ENCODE peak calls at places on chromosome 18, in nine cellular contexts. One of them, this sample, is unnamed.

GRCh38 chr18:35581555-35582309 is at the start of gene GALNT1:
- DNase-seq in endodermal cell: peak
- DNase-seq in sigmoid colon: no peak
- DNase-seq in upper lobe of right lung: peak
- DNase-seq in transverse colon: no peak
- DNase-seq in Peyer's patch: peak
- DNase-seq in adrenal gland: peak
- DNase-seq in fibroblast of lung: no peak
- DNase-seq in brain microvascular endothelial cell: no peak
- DNase-seq in this sample: no peak

GRCh38 chr18:23135679-23136325 is 517 bp downstream of the CABLES1 start:
- DNase-seq in brain microvascular endothelial cell: no peak
- DNase-seq in transverse colon: peak
- DNase-seq in Peyer's patch: peak
- DNase-seq in adrenal gland: no peak
- DNase-seq in upper lobe of right lung: peak
- DNase-seq in sigmoid colon: no peak
- DNase-seq in fibroblast of lung: peak
- DNase-seq in endodermal cell: peak
- DNase-seq in this sample: no peak

GRCh38 chr18:48891721-48892120 is 59.0 kb downstream of the SMAD7 start:
- DNase-seq in endodermal cell: no peak
- DNase-seq in Peyer's patch: no peak
- DNase-seq in upper lobe of right lung: no peak
- DNase-seq in adrenal gland: no peak
- DNase-seq in fibroblast of lung: no peak
- DNase-seq in transverse colon: no peak
- DNase-seq in sigmoid colon: peak
- DNase-seq in brain microvascular endothelial cell: no peak
- DNase-seq in this sample: no peak

GRCh38 chr18:79582978-79583377 is 96.6 kb upstream of the CTDP1 start:
- DNase-seq in sigmoid colon: peak
- DNase-seq in upper lobe of right lung: no peak
- DNase-seq in transverse colon: no peak
- DNase-seq in Peyer's patch: peak
- DNase-seq in endodermal cell: peak
- DNase-seq in adrenal gland: no peak
- DNase-seq in brain microvascular endothelial cell: no peak
- DNase-seq in fibroblast of lung: no peak
- DNase-seq in this sample: no peak

GRCh38 chr18:9475643-9476580 is 599 bp downstream of the RALBP1 start:
- DNase-seq in brain microvascular endothelial cell: peak
- DNase-seq in upper lobe of right lung: peak
- DNase-seq in sigmoid colon: no peak
- DNase-seq in fibroblast of lung: peak
- DNase-seq in adrenal gland: peak
- DNase-seq in Peyer's patch: peak
- DNase-seq in transverse colon: no peak
- DNase-seq in endodermal cell: no peak
- DNase-seq in this sample: no peak

GRCh38 chr18:50857694-50858093 is 21.2 kb upstream of the ME2 start:
- DNase-seq in adrenal gland: no peak
- DNase-seq in fibroblast of lung: no peak
- DNase-seq in transverse colon: no peak
- DNase-seq in brain microvascular endothelial cell: no peak
- DNase-seq in upper lobe of right lung: no peak
- DNase-seq in Peyer's patch: no peak
- DNase-seq in endodermal cell: no peak
- DNase-seq in sigmoid colon: no peak
- DNase-seq in this sample: no peak

GRCh38 chr18:23138470-23138869 is 3.2 kb downstream of the CABLES1 start:
- DNase-seq in Peyer's patch: no peak
- DNase-seq in transverse colon: no peak
- DNase-seq in upper lobe of right lung: peak
- DNase-seq in fibroblast of lung: no peak
- DNase-seq in endodermal cell: no peak
- DNase-seq in adrenal gland: no peak
- DNase-seq in brain microvascular endothelial cell: no peak
- DNase-seq in sigmoid colon: no peak
- DNase-seq in this sample: no peak

GRCh38 chr18:38076346-38077053 is 510.9 kb upstream of the CELF4 start:
- DNase-seq in endodermal cell: no peak
- DNase-seq in sigmoid colon: no peak
- DNase-seq in transverse colon: no peak
- DNase-seq in upper lobe of right lung: no peak
- DNase-seq in Peyer's patch: no peak
- DNase-seq in fibroblast of lung: no peak
- DNase-seq in brain microvascular endothelial cell: no peak
- DNase-seq in adrenal gland: no peak
- DNase-seq in this sample: no peak

GRCh38 chr18:2545155-2545554 is 26.1 kb downstream of the METTL4 start:
- DNase-seq in sigmoid colon: no peak
- DNase-seq in upper lobe of right lung: no peak
- DNase-seq in fibroblast of lung: no peak
- DNase-seq in transverse colon: no peak
- DNase-seq in Peyer's patch: no peak
- DNase-seq in endodermal cell: no peak
- DNase-seq in adrenal gland: no peak
- DNase-seq in brain microvascular endothelial cell: no peak
- DNase-seq in this sample: no peak

GRCh38 chr18:2551425-2551824 is 19.9 kb downstream of the METTL4 start:
- DNase-seq in transverse colon: no peak
- DNase-seq in brain microvascular endothelial cell: no peak
- DNase-seq in Peyer's patch: no peak
- DNase-seq in fibroblast of lung: no peak
- DNase-seq in upper lobe of right lung: no peak
- DNase-seq in endodermal cell: no peak
- DNase-seq in adrenal gland: no peak
- DNase-seq in sigmoid colon: no peak
- DNase-seq in this sample: no peak

GRCh38 chr18:2549462-2549861 is 21.8 kb downstream of the METTL4 start:
- DNase-seq in endodermal cell: no peak
- DNase-seq in upper lobe of right lung: no peak
- DNase-seq in transverse colon: no peak
- DNase-seq in fibroblast of lung: no peak
- DNase-seq in Peyer's patch: no peak
- DNase-seq in brain microvascular endothelial cell: no peak
- DNase-seq in adrenal gland: no peak
- DNase-seq in sigmoid colon: no peak
- DNase-seq in this sample: no peak

DNA sequence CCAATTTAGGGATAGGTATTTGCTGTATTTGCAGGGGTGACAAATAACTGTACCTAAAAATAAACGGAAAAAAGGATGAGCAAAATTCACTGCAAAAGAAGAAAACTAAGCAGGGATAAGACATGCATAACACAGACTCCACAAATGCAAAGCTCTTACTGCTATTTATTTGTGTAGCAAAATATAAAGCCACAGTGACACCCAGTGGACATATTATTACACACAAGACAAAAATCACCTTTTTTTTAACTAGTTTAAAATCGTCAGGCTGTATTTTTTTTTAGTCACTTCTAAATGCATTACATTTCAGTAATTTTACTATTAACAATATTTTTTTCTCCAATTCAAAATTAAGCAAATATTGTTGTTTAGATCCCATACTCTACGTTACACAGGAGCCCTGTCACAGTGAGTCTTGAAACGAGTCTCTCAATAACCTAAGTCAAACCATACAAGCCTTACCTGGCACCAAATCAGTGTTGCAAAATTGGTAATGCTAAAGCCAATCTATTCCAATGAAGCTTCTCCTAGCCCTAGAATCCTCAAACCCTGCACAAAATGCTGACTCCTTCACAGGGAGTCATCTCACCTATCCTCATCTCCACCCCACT is 23.7 kb downstream of the METTL4 start:
- DNase-seq in sigmoid colon: no peak
- DNase-seq in fibroblast of lung: peak
- DNase-seq in transverse colon: no peak
- DNase-seq in Peyer's patch: no peak
- DNase-seq in upper lobe of right lung: no peak
- DNase-seq in adrenal gland: no peak
- DNase-seq in endodermal cell: no peak
- DNase-seq in brain microvascular endothelial cell: peak
- DNase-seq in this sample: peak
- TF ChIP-seq CTCF in sigmoid colon: peak
- TF ChIP-seq CTCF in fibroblast of lung: peak
- TF ChIP-seq CTCF in transverse colon: peak
- TF ChIP-seq CTCF in Peyer's patch: peak
- TF ChIP-seq CTCF in upper lobe of right lung: peak
- TF ChIP-seq CTCF in adrenal gland: peak
- TF ChIP-seq CTCF in endodermal cell: peak
- TF ChIP-seq CTCF in brain microvascular endothelial cell: peak
- TF ChIP-seq CTCF in this sample: no peak

GRCh38 chr18:55585050-55585449 is 2.9 kb downstream of the TCF4 start:
- DNase-seq in sigmoid colon: no peak
- DNase-seq in brain microvascular endothelial cell: no peak
- DNase-seq in upper lobe of right lung: no peak
- DNase-seq in Peyer's patch: no peak
- DNase-seq in adrenal gland: no peak
- DNase-seq in endodermal cell: no peak
- DNase-seq in transverse colon: no peak
- DNase-seq in fibroblast of lung: peak
- DNase-seq in this sample: no peak
- H3K4me3 ChIP-seq in sigmoid colon: peak
- H3K4me3 ChIP-seq in brain microvascular endothelial cell: no peak
- H3K4me3 ChIP-seq in upper lobe of right lung: peak
- H3K4me3 ChIP-seq in Peyer's patch: peak
- H3K4me3 ChIP-seq in adrenal gland: no peak
- H3K4me3 ChIP-seq in endodermal cell: peak
- H3K4me3 ChIP-seq in transverse colon: no peak
- H3K4me3 ChIP-seq in fibroblast of lung: peak
- H3K4me3 ChIP-seq in this sample: peak

GRCh38 chr18:75369026-75369425 is 58.5 kb downstream of the SMIM21 start:
- DNase-seq in Peyer's patch: no peak
- DNase-seq in upper lobe of right lung: no peak
- DNase-seq in fibroblast of lung: no peak
- DNase-seq in adrenal gland: no peak
- DNase-seq in endodermal cell: no peak
- DNase-seq in brain microvascular endothelial cell: no peak
- DNase-seq in transverse colon: no peak
- DNase-seq in sigmoid colon: no peak
- DNase-seq in this sample: no peak

GRCh38 chr18:75363446-75364225 is 63.9 kb downstream of the SMIM21 start:
- DNase-seq in upper lobe of right lung: no peak
- DNase-seq in fibroblast of lung: no peak
- DNase-seq in endodermal cell: no peak
- DNase-seq in brain microvascular endothelial cell: no peak
- DNase-seq in transverse colon: no peak
- DNase-seq in adrenal gland: no peak
- DNase-seq in sigmoid colon: no peak
- DNase-seq in Peyer's patch: no peak
- DNase-seq in this sample: no peak

GRCh38 chr18:75364512-75364911 is 63.0 kb downstream of the SMIM21 start:
- DNase-seq in upper lobe of right lung: no peak
- DNase-seq in fibroblast of lung: no peak
- DNase-seq in endodermal cell: no peak
- DNase-seq in sigmoid colon: no peak
- DNase-seq in Peyer's patch: no peak
- DNase-seq in transverse colon: no peak
- DNase-seq in adrenal gland: peak
- DNase-seq in brain microvascular endothelial cell: no peak
- DNase-seq in this sample: no peak

GRCh38 chr18:75365230-75365629 is 62.3 kb downstream of the SMIM21 start:
- DNase-seq in endodermal cell: no peak
- DNase-seq in brain microvascular endothelial cell: no peak
- DNase-seq in Peyer's patch: no peak
- DNase-seq in fibroblast of lung: no peak
- DNase-seq in adrenal gland: no peak
- DNase-seq in transverse colon: no peak
- DNase-seq in sigmoid colon: no peak
- DNase-seq in upper lobe of right lung: no peak
- DNase-seq in this sample: peak

DNA sequence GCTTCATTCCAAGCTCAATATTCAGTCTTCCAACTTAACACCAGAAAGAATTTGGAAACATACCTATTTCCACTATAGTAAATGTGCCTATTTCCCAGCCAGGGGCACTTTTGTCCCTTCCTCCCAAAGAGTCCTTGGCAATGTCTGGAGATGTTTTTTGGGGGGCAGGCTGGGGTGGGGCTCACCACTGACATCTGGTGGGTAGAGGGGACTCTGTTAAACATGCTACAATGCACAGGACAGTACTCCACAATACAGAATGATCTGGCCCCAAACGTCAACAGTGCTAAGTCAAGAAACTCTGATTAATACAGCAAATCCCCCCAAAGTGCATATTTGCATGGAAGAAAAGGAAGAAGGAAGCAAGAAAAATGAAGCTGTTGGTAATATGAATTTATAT is 61.7 kb downstream of the SMIM21 start:
- DNase-seq in upper lobe of right lung: no peak
- DNase-seq in Peyer's patch: no peak
- DNase-seq in adrenal gland: no peak
- DNase-seq in brain microvascular endothelial cell: no peak
- DNase-seq in fibroblast of lung: no peak
- DNase-seq in endodermal cell: no peak
- DNase-seq in transverse colon: no peak
- DNase-seq in sigmoid colon: no peak
- DNase-seq in this sample: no peak
- TF ChIP-seq CTCF in upper lobe of right lung: peak
- TF ChIP-seq CTCF in Peyer's patch: no peak
- TF ChIP-seq CTCF in adrenal gland: no peak
- TF ChIP-seq CTCF in brain microvascular endothelial cell: peak
- TF ChIP-seq CTCF in fibroblast of lung: peak
- TF ChIP-seq CTCF in endodermal cell: peak
- TF ChIP-seq CTCF in transverse colon: no peak
- TF ChIP-seq CTCF in sigmoid colon: no peak
- TF ChIP-seq CTCF in this sample: no peak

GRCh38 chr18:76955529-76956170 is 133.3 kb downstream of the ZNF236 start:
- DNase-seq in brain microvascular endothelial cell: no peak
- DNase-seq in upper lobe of right lung: peak
- DNase-seq in Peyer's patch: no peak
- DNase-seq in transverse colon: peak
- DNase-seq in adrenal gland: no peak
- DNase-seq in fibroblast of lung: no peak
- DNase-seq in sigmoid colon: no peak
- DNase-seq in endodermal cell: no peak
- DNase-seq in this sample: no peak

GRCh38 chr18:76956648-76957047 is 134.3 kb downstream of the ZNF236 start:
- DNase-seq in adrenal gland: no peak
- DNase-seq in Peyer's patch: no peak
- DNase-seq in brain microvascular endothelial cell: no peak
- DNase-seq in endodermal cell: no peak
- DNase-seq in fibroblast of lung: no peak
- DNase-seq in sigmoid colon: no peak
- DNase-seq in transverse colon: no peak
- DNase-seq in upper lobe of right lung: peak
- DNase-seq in this sample: no peak

GRCh38 chr18:76952747-76953146 is 130.4 kb downstream of the ZNF236 start:
- DNase-seq in fibroblast of lung: no peak
- DNase-seq in brain microvascular endothelial cell: no peak
- DNase-seq in sigmoid colon: no peak
- DNase-seq in upper lobe of right lung: no peak
- DNase-seq in adrenal gland: no peak
- DNase-seq in Peyer's patch: no peak
- DNase-seq in endodermal cell: no peak
- DNase-seq in transverse colon: no peak
- DNase-seq in this sample: no peak

GRCh38 chr18:76951600-76952247 is 129.4 kb downstream of the ZNF236 start:
- DNase-seq in transverse colon: no peak
- DNase-seq in Peyer's patch: no peak
- DNase-seq in endodermal cell: no peak
- DNase-seq in brain microvascular endothelial cell: no peak
- DNase-seq in fibroblast of lung: no peak
- DNase-seq in upper lobe of right lung: no peak
- DNase-seq in adrenal gland: no peak
- DNase-seq in sigmoid colon: no peak
- DNase-seq in this sample: no peak

GRCh38 chr18:76953186-76953982 is 131.0 kb downstream of the ZNF236 start:
- DNase-seq in fibroblast of lung: peak
- DNase-seq in Peyer's patch: no peak
- DNase-seq in adrenal gland: peak
- DNase-seq in brain microvascular endothelial cell: no peak
- DNase-seq in endodermal cell: no peak
- DNase-seq in transverse colon: peak
- DNase-seq in sigmoid colon: peak
- DNase-seq in upper lobe of right lung: peak
- DNase-seq in this sample: peak
- H3K4me3 ChIP-seq in fibroblast of lung: no peak
- H3K4me3 ChIP-seq in Peyer's patch: no peak
- H3K4me3 ChIP-seq in adrenal gland: no peak
- H3K4me3 ChIP-seq in brain microvascular endothelial cell: no peak
- H3K4me3 ChIP-seq in endodermal cell: no peak
- H3K4me3 ChIP-seq in transverse colon: no peak
- H3K4me3 ChIP-seq in sigmoid colon: no peak
- H3K4me3 ChIP-seq in upper lobe of right lung: no peak
- H3K4me3 ChIP-seq in this sample: no peak

This sample was measured in astrocyte of the cerebellum.